ENCODE peak calls at places on chromosome 20, in six cellular contexts. P, F, V, M, A and N are unnamed samples.

GRCh38 chr20:1623501-1624250 is 3.9 kb upstream of the SIRPB1 start:
- DNase-seq in P (no peak), F (no peak), V (no peak), M (no peak), A (no peak), N (no peak)

GRCh38 chr20:36493801-36494114 is 47.6 kb upstream of the MYL9 start:
- DNase-seq in P (peak; percentile 62), F (no peak), V (peak; percentile 52), M (no peak), A (no peak), N (no peak)

GRCh38 chr20:64145458-64146300 is 18.6 kb upstream of the MYT1 start:
- DNase-seq in P (no peak), F (peak; percentile 48), V (no peak), M (no peak), A (no peak), N (no peak)

GRCh38 chr20:19336601-19337000 is 124.2 kb downstream of the SLC24A3 start:
- DNase-seq in P (no peak), F (no peak), V (no peak), M (no peak), A (no peak), N (no peak)

GRCh38 chr20:6185268-6185667 is 62.4 kb upstream of the FERMT1 start:
- DNase-seq in P (no peak), F (no peak), V (no peak), M (no peak), A (no peak), N (no peak)

GRCh38 chr20:19492937-19493336 is 265.1 kb upstream of the RIN2 start:
- DNase-seq in P (no peak), F (no peak), V (no peak), M (no peak), A (no peak), N (no peak)

GRCh38 chr20:37242503-37242902 is 19.1 kb downstream of the GHRH start:
- DNase-seq in P (no peak), F (no peak), V (no peak), M (no peak), A (no peak), N (no peak)

GRCh38 chr20:39538317-39538716 is 576.2 kb downstream of the DHX35 start:
- DNase-seq in P (no peak), F (no peak), V (no peak), M (no peak), A (no peak), N (no peak)

GRCh38 chr20:20931632-20932031 is 174.5 kb downstream of the LINC00237 start:
- DNase-seq in P (no peak), F (no peak), V (no peak), M (no peak), A (no peak), N (no peak)

GRCh38 chr20:63884506-63885263 is 10.2 kb upstream of the DNAJC5 start:
- DNase-seq in P (peak; percentile 59), F (no peak), V (no peak), M (no peak), A (no peak), N (no peak)

GRCh38 chr20:25223179-25223661 is 24.7 kb upstream of the PYGB start:
- DNase-seq in P (no peak), F (peak; percentile 92), V (peak; percentile 98), M (no peak), A (no peak), N (no peak)

GRCh38 chr20:52410182-52410647 is 218.6 kb upstream of the ZFP64 start:
- DNase-seq in P (no peak), F (no peak), V (no peak), M (peak; percentile 66), A (peak; percentile 86), N (peak; percentile 16)

GRCh38 chr20:37856932-37857660 is 45.8 kb upstream of the VSTM2L start:
- DNase-seq in P (no peak), F (no peak), V (peak; percentile 74), M (no peak), A (no peak), N (no peak)

GRCh38 chr20:2602046-2602735 is 50.2 kb upstream of the NOP56 start:
- DNase-seq in P (no peak), F (no peak), V (no peak), M (no peak), A (no peak), N (no peak)

GRCh38 chr20:11766961-11767360 is 150.7 kb upstream of the BTBD3 start:
- DNase-seq in P (no peak), F (no peak), V (no peak), M (no peak), A (no peak), N (no peak)

GRCh38 chr20:49452011-49452482 is 30.4 kb downstream of the KCNB1 start:
- DNase-seq in P (peak; percentile 59), F (no peak), V (no peak), M (no peak), A (no peak), N (peak; percentile 24)
- H3K27ac ChIP-seq in P (peak overlapping the region; percentile 60), F (no peak overlapping the region), V (no peak overlapping the region), M (no peak overlapping the region), A (no peak overlapping the region), N (no peak overlapping the region)

GRCh38 chr20:44187054-44187762 is at the start of gene JPH2:
- DNase-seq in P (peak; percentile 84), F (peak; percentile 60), V (peak; percentile 24), M (no peak), A (no peak), N (no peak)
- H3K4me3 ChIP-seq in P (peak within 1 kb of the TSS; percentile 53), F (peak within 1 kb of the TSS; percentile 48), V (peak within 1 kb of the TSS; percentile 46), M (peak within 1 kb of the TSS; percentile 14), A (no peak within 1 kb of the TSS), N (no peak within 1 kb of the TSS)

GRCh38 chr20:48653706-48654051 is 174.1 kb downstream of the PREX1 start:
- DNase-seq in P (no peak), F (no peak), V (no peak), M (no peak), A (no peak), N (no peak)
- H3K27ac ChIP-seq in P (no peak overlapping the region), F (no peak overlapping the region), V (no peak overlapping the region), M (no peak overlapping the region), A (no peak overlapping the region), N (no peak overlapping the region)

DNA sequence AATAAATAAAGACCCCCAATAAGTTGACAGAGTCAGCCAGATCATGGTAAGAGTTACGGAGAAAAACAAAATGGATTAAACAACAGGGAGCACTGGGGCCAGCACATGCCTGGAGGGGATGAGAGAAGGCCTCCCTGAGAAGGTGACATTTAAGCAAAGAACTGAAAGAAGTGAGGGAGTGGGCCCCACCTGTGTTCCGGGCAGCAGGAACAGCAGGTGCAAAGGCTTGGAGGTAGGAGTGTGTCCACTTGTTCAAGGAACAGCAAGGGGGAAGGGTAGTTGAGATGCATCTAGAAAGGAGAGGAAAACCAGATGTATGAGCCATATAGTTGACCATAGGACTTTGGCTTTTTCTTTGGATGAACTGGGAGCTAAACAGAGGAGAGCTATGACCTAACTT is 7.6 kb upstream of the PREX1 start:
- DNase-seq in P (no peak), F (no peak), V (no peak), M (no peak), A (no peak), N (no peak)
- H3K4me3 ChIP-seq in P (no peak overlapping the region), F (no peak overlapping the region), V (no peak overlapping the region), M (no peak overlapping the region), A (no peak overlapping the region), N (no peak overlapping the region)

GRCh38 chr20:47611785-47612184 is 110.1 kb downstream of the NCOA3 start:
- DNase-seq in P (no peak), F (no peak), V (no peak), M (no peak), A (no peak), N (no peak)

GRCh38 chr20:47612670-47613069 is 111.0 kb downstream of the NCOA3 start:
- DNase-seq in P (no peak), F (no peak), V (no peak), M (no peak), A (no peak), N (no peak)

GRCh38 chr20:47610247-47610944 is 108.7 kb downstream of the NCOA3 start:
- DNase-seq in P (peak; percentile 34), F (peak; percentile 71), V (peak; percentile 89), M (no peak), A (peak; percentile 68), N (peak; percentile 24)

GRCh38 chr20:47607208-47607613 is 105.5 kb downstream of the NCOA3 start:
- DNase-seq in P (no peak), F (no peak), V (no peak), M (peak; percentile 32), A (no peak), N (no peak)

DNA sequence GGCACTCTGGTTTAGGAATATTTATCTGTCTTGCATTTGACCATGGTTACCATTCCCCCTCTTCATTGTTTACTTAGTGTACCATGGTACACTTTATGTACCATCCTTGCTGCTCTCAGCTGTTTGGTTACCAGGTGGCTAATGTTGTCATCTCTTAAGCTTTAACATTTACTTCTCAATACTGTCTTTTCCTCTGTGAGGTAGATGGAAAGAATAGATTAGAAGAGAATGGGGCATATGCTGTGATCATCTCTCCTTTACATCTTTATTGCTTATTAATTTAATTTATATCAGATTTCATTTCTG is 109.2 kb downstream of the NCOA3 start:
- DNase-seq in P (no peak), F (no peak), V (no peak), M (no peak), A (no peak), N (no peak)
- H3K27ac ChIP-seq in P (no peak overlapping the region), F (no peak overlapping the region), V (peak overlapping the region; percentile 74), M (no peak overlapping the region), A (peak overlapping the region; percentile 17), N (peak overlapping the region; percentile 34)

GRCh38 chr20:59577037-59577808 is 27.1 kb upstream of the PHACTR3 start:
- DNase-seq in P (no peak), F (no peak), V (no peak), M (no peak), A (no peak), N (no peak)

GRCh38 chr20:59578602-59579403 is 25.5 kb upstream of the PHACTR3 start:
- DNase-seq in P (no peak), F (no peak), V (no peak), M (no peak), A (no peak), N (no peak)

GRCh38 chr20:59579404-59580207 is 24.7 kb upstream of the PHACTR3 start:
- DNase-seq in P (no peak), F (no peak), V (no peak), M (no peak), A (no peak), N (no peak)

GRCh38 chr20:59576216-59576953 is 28.0 kb upstream of the PHACTR3 start:
- DNase-seq in P (no peak), F (no peak), V (no peak), M (no peak), A (no peak), N (no peak)

DNA sequence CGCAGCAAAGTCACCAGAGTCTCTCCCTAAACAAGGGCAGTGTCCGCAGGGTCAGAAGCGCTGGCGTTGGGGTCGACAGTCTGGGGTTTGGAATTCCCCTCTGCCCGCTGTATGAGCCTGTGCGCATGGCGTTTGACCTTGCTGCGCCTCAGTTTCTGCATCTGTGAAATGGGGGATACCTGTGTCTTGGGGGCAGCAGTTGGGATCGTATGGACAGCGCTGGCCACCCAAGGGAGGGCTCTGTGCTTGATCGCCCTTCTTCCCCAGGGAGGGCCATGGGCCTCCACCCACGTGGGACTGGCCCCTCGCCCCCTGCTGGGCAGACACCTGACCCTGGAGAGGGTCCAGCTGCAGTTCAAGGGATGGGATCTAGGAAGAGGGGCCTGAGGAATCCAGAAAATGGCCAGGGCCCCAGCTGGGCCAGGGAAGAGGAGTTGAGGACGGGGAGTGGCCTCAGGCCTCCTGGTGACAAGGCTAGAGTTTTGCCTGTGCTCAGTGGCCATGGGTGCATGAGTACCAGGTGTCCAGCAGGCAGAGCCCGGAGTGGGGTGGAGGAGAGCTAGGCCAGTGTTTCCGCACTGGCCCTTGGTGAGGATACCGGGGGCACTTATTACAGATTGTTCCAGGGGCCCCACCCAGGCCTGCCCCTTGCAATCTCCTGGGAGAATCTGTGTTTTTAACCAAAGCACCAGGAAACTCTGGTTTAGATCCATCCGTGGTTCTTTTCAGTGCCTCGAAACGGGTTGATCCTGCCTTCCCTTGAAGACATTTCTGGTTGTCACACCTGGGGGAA is 26.3 kb upstream of the PHACTR3 start:
- DNase-seq in P (no peak), F (no peak), V (no peak), M (no peak), A (no peak), N (no peak)
- H3K4me3 ChIP-seq in P (no peak overlapping the region), F (peak overlapping the region; percentile 38), V (no peak overlapping the region), M (no peak overlapping the region), A (no peak overlapping the region), N (no peak overlapping the region)